ENCODE peak calls at places on chromosomes 4 and X, in four cellular contexts. Q is psoas muscle, A is neural progenitor cell, I is mucosa of descending colon. G is an unnamed sample.

GRCh38 chrX:41881166-41881565 is 42.2 kb downstream of the CASK start:
- DNase-seq in A (no peak), Q (no peak), I (no peak), G (no peak)

GRCh38 chr4:101600287-101600686 is 190.2 kb upstream of the BANK1 start:
- DNase-seq in Q (no peak), A (no peak), I (no peak), G (no peak)

GRCh38 chrX:103741879-103742278 is 31.2 kb downstream of the TMEM31 start:
- DNase-seq in Q (no peak), I (no peak), A (no peak), G (no peak)

GRCh38 chr4:100420571-100420970 is 97.3 kb downstream of the EMCN start:
- DNase-seq in Q (no peak), I (no peak), A (no peak), G (no peak)

GRCh38 chr4:142354794-142355416 is 491.2 kb downstream of the INPP4B start:
- DNase-seq in A (no peak), I (no peak), Q (no peak), G (no peak)

GRCh38 chrX:123665197-123665596 is 67.7 kb downstream of the THOC2 start:
- DNase-seq in I (no peak), A (no peak), Q (no peak), G (peak; percentile 4)

GRCh38 chr4:26141916-26142638 is 178.7 kb upstream of the RBPJ start:
- DNase-seq in A (no peak), Q (peak; percentile 62), I (no peak), G (peak; percentile 93)

GRCh38 chr4:145937021-145937861 is 1.4 kb downstream of the ZNF827 start:
- DNase-seq in Q (peak; percentile 85), I (peak; percentile 85), A (peak; percentile 70), G (peak; percentile 76)

GRCh38 chr4:39976945-39977488 is 694 bp downstream of the PDS5A start:
- DNase-seq in A (peak; percentile 43), I (peak; percentile 71), Q (peak; percentile 73), G (peak; percentile 15)

GRCh38 chr4:22356996-22357596 is 158.8 kb downstream of the ADGRA3 start:
- DNase-seq in A (no peak), Q (no peak), I (no peak), G (peak; percentile 37)

GRCh38 chr4:128711361-128711760 is 98.1 kb upstream of the JADE1 start:
- DNase-seq in Q (no peak), A (no peak), I (no peak), G (no peak)

GRCh38 chr4:178185517-178185916 is 743.3 kb upstream of the AGA start:
- DNase-seq in I (no peak), A (no peak), Q (no peak), G (no peak)

GRCh38 chr4:166512267-166512666 is 639.2 kb downstream of the TLL1 start:
- DNase-seq in I (no peak), A (no peak), Q (no peak), G (no peak)

GRCh38 chrX:52608961-52609360 is 45.7 kb downstream of the SSX7 start:
- DNase-seq in A (no peak), Q (no peak), I (no peak), G (no peak)

GRCh38 chrX:119041175-119041574 is 31.6 kb upstream of the CT47C1 start:
- DNase-seq in A (no peak), I (no peak), Q (no peak), G (peak; percentile 82)

GRCh38 chr4:37243722-37244582 is 591 bp upstream of the NWD2 start:
- DNase-seq in I (peak; percentile 35), A (peak; percentile 75), Q (no peak), G (peak; percentile 4)

GRCh38 chr4:147597561-147597960 is 19.6 kb upstream of the TMEM184C start:
- DNase-seq in Q (no peak), A (no peak), I (no peak), G (no peak)
- TF ChIP-seq CTCF in Q (no peak), A (no peak), I (no peak), G (no peak)

DNA sequence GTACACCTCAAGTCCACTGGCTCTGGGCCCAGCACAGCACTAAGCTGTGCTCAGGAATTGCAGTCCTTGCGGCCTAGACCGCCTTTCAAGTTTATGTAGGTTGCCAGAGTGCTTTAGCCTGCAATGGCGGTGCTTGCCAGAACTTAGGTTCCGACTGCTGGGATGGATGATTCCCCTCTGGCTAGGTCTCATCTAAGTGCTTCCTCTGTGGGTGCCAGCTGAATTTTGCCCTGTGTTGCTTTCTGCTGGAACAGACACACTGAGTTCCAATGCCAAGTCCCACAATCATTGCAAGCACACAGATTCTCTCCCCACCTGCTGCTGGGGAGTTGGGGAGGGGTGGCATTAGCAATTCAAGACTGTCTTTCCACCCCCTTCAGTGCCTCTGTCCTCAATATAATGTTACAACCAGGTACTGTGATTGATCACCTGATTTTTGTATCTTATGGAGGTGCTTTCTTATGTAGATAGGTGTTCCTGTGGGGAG is 129.5 kb downstream of the GRID2 start:
- DNase-seq in A (no peak), Q (no peak), I (no peak), G (no peak)
- H3K4me3 ChIP-seq in A (no peak overlapping the region), Q (no peak overlapping the region), I (no peak overlapping the region), G (no peak overlapping the region)

DNA sequence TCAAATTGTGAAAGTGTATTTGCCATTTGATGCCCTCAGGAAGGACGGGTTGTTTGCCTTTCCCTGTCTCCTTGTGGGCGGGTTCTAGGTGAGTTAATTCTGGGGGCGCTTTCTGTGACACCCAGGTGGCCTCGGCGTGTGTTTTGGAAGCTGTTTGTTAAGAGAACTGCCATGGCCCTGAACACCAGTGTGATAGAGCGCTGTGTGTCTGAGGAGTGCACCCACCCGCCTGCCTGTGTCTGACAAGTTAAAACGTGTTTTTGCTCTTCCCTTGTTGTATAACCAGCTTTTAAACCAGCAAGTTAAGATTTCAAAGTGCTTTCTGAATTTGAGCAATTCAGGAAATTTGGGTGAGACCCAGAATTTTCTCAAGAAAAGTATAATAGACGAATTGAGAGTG is 55.3 kb upstream of the HGFAC start:
- DNase-seq in A (no peak), Q (no peak), I (no peak), G (no peak)
- TF ChIP-seq CTCF in A (no peak), Q (no peak), I (no peak), G (no peak)

DNA sequence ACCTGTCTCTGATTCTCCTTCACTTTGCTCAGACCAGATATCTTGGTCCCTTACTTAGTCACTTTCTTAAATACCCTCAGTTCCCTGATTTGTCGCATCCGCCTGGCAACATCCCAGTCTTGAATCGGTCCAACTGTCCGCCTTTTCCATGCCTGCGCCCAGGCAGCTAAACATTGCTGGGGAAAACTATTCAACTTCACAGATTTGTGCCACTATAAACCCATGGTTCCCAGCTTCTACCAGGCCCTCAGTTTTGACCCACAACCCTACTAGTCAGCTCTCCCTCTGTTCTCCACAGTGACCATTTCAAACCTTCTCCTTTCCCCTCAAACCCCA is 451 bp upstream of the FGD1 start:
- DNase-seq in Q (no peak), I (no peak), A (no peak), G (no peak)
- H3K4me3 ChIP-seq in Q (peak overlapping the region; percentile 63), I (no peak overlapping the region), A (peak overlapping the region; percentile 66), G (peak overlapping the region; percentile 55)

GRCh38 chr4:149108626-149109025 is 666.4 kb upstream of the NR3C2 start:
- DNase-seq in I (no peak), Q (no peak), A (no peak), G (no peak)

GRCh38 chr4:149113804-149114430 is 671.7 kb upstream of the NR3C2 start:
- DNase-seq in A (no peak), I (no peak), Q (no peak), G (peak; percentile 82)

GRCh38 chr4:149110499-149110898 is 668.3 kb upstream of the NR3C2 start:
- DNase-seq in I (no peak), Q (no peak), A (no peak), G (no peak)

GRCh38 chr4:149112109-149112508 is 669.9 kb upstream of the NR3C2 start:
- DNase-seq in I (no peak), Q (no peak), A (no peak), G (no peak)
- TF ChIP-seq CTCF in I (no peak), Q (no peak), A (peak; percentile 23), G (no peak)

GRCh38 chr4:86855572-86855971 is 6.4 kb upstream of the SLC10A6 start:
- DNase-seq in Q (no peak), I (no peak), A (no peak), G (peak; percentile 36)
- H3K4me3 ChIP-seq in Q (no peak overlapping the region), I (no peak overlapping the region), A (no peak overlapping the region), G (no peak overlapping the region)

DNA sequence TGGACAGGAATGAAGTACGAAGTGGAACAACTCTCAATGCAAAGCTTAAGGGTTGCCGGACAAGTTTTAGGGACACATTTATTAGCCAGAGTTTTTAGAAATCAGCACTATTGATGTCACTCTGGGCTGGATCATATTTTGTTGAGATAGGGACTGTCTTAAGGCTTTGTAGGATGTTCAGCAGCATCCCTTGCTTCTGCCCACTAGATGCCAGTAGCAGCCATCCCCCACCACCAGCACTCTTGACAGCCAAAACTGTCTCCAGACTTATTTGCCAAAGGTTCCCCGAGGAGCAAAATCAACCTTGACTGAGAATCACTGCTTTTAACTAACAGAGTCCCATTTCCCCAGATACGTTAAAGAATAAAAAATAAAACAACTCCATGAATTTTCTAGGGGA is 1497.3 kb downstream of the STIM2 start:
- DNase-seq in Q (no peak), A (peak; percentile 42), I (no peak), G (no peak)
- TF ChIP-seq CTCF in Q (no peak), A (peak; percentile 52), I (no peak), G (peak; percentile 23)

GRCh38 chr4:86482296-86482695 is 111.8 kb upstream of the PTPN13 start:
- DNase-seq in A (peak; percentile 60), Q (no peak), I (no peak), G (no peak)

GRCh38 chr4:86487738-86488137 is 106.4 kb upstream of the PTPN13 start:
- DNase-seq in A (no peak), Q (no peak), I (no peak), G (no peak)

GRCh38 chr4:86484241-86484640 is 109.9 kb upstream of the PTPN13 start:
- DNase-seq in Q (no peak), I (no peak), A (no peak), G (peak; percentile 51)

GRCh38 chr4:86481429-86481828 is 112.7 kb upstream of the PTPN13 start:
- DNase-seq in I (no peak), A (peak; percentile 67), Q (no peak), G (no peak)

GRCh38 chr4:86482851-86483490 is 111.1 kb upstream of the PTPN13 start:
- DNase-seq in Q (no peak), I (no peak), A (peak; percentile 94), G (peak; percentile 48)
- H3K4me3 ChIP-seq in Q (no peak overlapping the region), I (no peak overlapping the region), A (peak overlapping the region; percentile 38), G (no peak overlapping the region)

DNA sequence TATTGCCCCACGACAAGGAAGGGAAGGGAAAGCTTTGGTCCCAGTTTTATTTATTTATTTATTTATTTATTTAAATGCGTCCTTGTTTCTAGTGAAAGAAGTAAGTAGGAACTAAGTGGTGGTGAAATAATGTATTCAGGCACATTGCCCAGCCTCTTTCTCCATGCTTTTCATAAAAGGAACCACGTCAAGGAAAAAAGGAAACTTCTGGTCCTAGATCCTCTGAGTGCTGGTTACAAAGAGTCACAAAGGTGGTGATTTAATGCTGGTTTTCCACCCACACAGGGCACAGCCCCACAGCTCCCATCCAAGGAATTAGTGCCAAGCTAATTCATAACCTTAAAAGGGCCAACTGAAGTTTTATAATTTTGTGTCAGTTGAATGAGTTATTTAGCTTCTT is 206.6 kb upstream of the GYPA start:
- DNase-seq in Q (no peak), I (no peak), A (no peak), G (peak; percentile 22)
- TF ChIP-seq CTCF in Q (no peak), I (no peak), A (no peak), G (no peak)

G was measured in astrocyte of the spinal cord.